ENCODE peak calls at places on chromosomes 4 and X, in eight cellular contexts. One of them, this sample, is unnamed.

GRCh38 chr4:103720661-103721060 is 876 bp upstream of the TACR3 start:
- DNase-seq in brain microvascular endothelial cell: no peak
- DNase-seq in activated CD4-positive, alpha-beta T cell treated with anti-CD3 and anti-CD28 coated beads for 48 hours: no peak
- DNase-seq in choroid plexus epithelial cell: no peak
- DNase-seq in ovary: no peak
- DNase-seq in activated naive CD4-positive, alpha-beta T cell treated with anti-CD3 and anti-CD28 coated beads, Interleukin-2, amount 50 U/mL, for 16 hours: no peak
- DNase-seq in neuronal stem cell: no peak
- DNase-seq in heart left ventricle: no peak
- DNase-seq in this sample: no peak

GRCh38 chr4:47478799-47479198 is 6.3 kb upstream of the ATP10D start:
- DNase-seq in brain microvascular endothelial cell: no peak
- DNase-seq in activated CD4-positive, alpha-beta T cell treated with anti-CD3 and anti-CD28 coated beads for 48 hours: no peak
- DNase-seq in choroid plexus epithelial cell: no peak
- DNase-seq in ovary: no peak
- DNase-seq in activated naive CD4-positive, alpha-beta T cell treated with anti-CD3 and anti-CD28 coated beads, Interleukin-2, amount 50 U/mL, for 16 hours: no peak
- DNase-seq in neuronal stem cell: no peak
- DNase-seq in heart left ventricle: no peak
- DNase-seq in this sample: no peak

GRCh38 chrX:15146515-15146914 is 123.4 kb downstream of the ASB9 start:
- DNase-seq in brain microvascular endothelial cell: peak; percentile 12
- DNase-seq in activated CD4-positive, alpha-beta T cell treated with anti-CD3 and anti-CD28 coated beads for 48 hours: peak; percentile 45
- DNase-seq in choroid plexus epithelial cell: peak; percentile 28
- DNase-seq in ovary: no peak
- DNase-seq in activated naive CD4-positive, alpha-beta T cell treated with anti-CD3 and anti-CD28 coated beads, Interleukin-2, amount 50 U/mL, for 16 hours: peak; percentile 13
- DNase-seq in neuronal stem cell: no peak
- DNase-seq in heart left ventricle: no peak
- DNase-seq in this sample: peak; percentile 16

GRCh38 chrX:18490816-18491215 is 65.4 kb downstream of the CDKL5 start:
- DNase-seq in brain microvascular endothelial cell: peak; percentile 4
- DNase-seq in activated CD4-positive, alpha-beta T cell treated with anti-CD3 and anti-CD28 coated beads for 48 hours: no peak
- DNase-seq in choroid plexus epithelial cell: peak; percentile 10
- DNase-seq in ovary: no peak
- DNase-seq in activated naive CD4-positive, alpha-beta T cell treated with anti-CD3 and anti-CD28 coated beads, Interleukin-2, amount 50 U/mL, for 16 hours: no peak
- DNase-seq in neuronal stem cell: no peak
- DNase-seq in heart left ventricle: no peak
- DNase-seq in this sample: peak; percentile 13

GRCh38 chr4:73662709-73663546 is 42.7 kb upstream of the RASSF6 start:
- DNase-seq in brain microvascular endothelial cell: peak; percentile 47
- DNase-seq in activated CD4-positive, alpha-beta T cell treated with anti-CD3 and anti-CD28 coated beads for 48 hours: no peak
- DNase-seq in choroid plexus epithelial cell: peak; percentile 92
- DNase-seq in ovary: no peak
- DNase-seq in activated naive CD4-positive, alpha-beta T cell treated with anti-CD3 and anti-CD28 coated beads, Interleukin-2, amount 50 U/mL, for 16 hours: no peak
- DNase-seq in neuronal stem cell: no peak
- DNase-seq in heart left ventricle: no peak
- DNase-seq in this sample: peak; percentile 93

GRCh38 chrX:103309860-103310591 is 764 bp downstream of the BEX2 start:
- DNase-seq in brain microvascular endothelial cell: no peak
- DNase-seq in activated CD4-positive, alpha-beta T cell treated with anti-CD3 and anti-CD28 coated beads for 48 hours: peak; percentile 3
- DNase-seq in choroid plexus epithelial cell: no peak
- DNase-seq in ovary: no peak
- DNase-seq in activated naive CD4-positive, alpha-beta T cell treated with anti-CD3 and anti-CD28 coated beads, Interleukin-2, amount 50 U/mL, for 16 hours: no peak
- DNase-seq in neuronal stem cell: no peak
- DNase-seq in heart left ventricle: no peak
- DNase-seq in this sample: no peak

GRCh38 chrX:150361777-150362351 is 1.3 kb upstream of the MAMLD1 start:
- DNase-seq in brain microvascular endothelial cell: no peak
- DNase-seq in activated CD4-positive, alpha-beta T cell treated with anti-CD3 and anti-CD28 coated beads for 48 hours: peak; percentile 18
- DNase-seq in choroid plexus epithelial cell: no peak
- DNase-seq in ovary: peak; percentile 57
- DNase-seq in activated naive CD4-positive, alpha-beta T cell treated with anti-CD3 and anti-CD28 coated beads, Interleukin-2, amount 50 U/mL, for 16 hours: peak; percentile 22
- DNase-seq in neuronal stem cell: no peak
- DNase-seq in heart left ventricle: peak; percentile 18
- DNase-seq in this sample: no peak

GRCh38 chr4:96729641-96730040 is 889.7 kb downstream of the PDHA2 start:
- DNase-seq in brain microvascular endothelial cell: no peak
- DNase-seq in activated CD4-positive, alpha-beta T cell treated with anti-CD3 and anti-CD28 coated beads for 48 hours: no peak
- DNase-seq in choroid plexus epithelial cell: peak; percentile 49
- DNase-seq in ovary: no peak
- DNase-seq in activated naive CD4-positive, alpha-beta T cell treated with anti-CD3 and anti-CD28 coated beads, Interleukin-2, amount 50 U/mL, for 16 hours: no peak
- DNase-seq in neuronal stem cell: no peak
- DNase-seq in heart left ventricle: no peak
- DNase-seq in this sample: no peak

GRCh38 chrX:153946910-153947769 is 2.7 kb upstream of the RENBP start:
- DNase-seq in brain microvascular endothelial cell: peak; percentile 56
- DNase-seq in activated CD4-positive, alpha-beta T cell treated with anti-CD3 and anti-CD28 coated beads for 48 hours: peak; percentile 85
- DNase-seq in choroid plexus epithelial cell: peak; percentile 83
- DNase-seq in ovary: peak; percentile 54
- DNase-seq in activated naive CD4-positive, alpha-beta T cell treated with anti-CD3 and anti-CD28 coated beads, Interleukin-2, amount 50 U/mL, for 16 hours: peak; percentile 80
- DNase-seq in neuronal stem cell: peak; percentile 56
- DNase-seq in heart left ventricle: peak; percentile 65
- DNase-seq in this sample: peak; percentile 85

This sample was measured in cardiac fibroblast.